ENCODE peak calls at places on chromosomes 7 and 10, in five cellular contexts. X is esophagus squamous epithelium, S is lower leg skin, U is heart left ventricle, L is ovary. K is an unnamed sample.

GRCh38 chr10:110420401-110421193 is 77.1 kb upstream of the DUSP5 start:
- DNase-seq in S (no peak), L (no peak), X (no peak), U (no peak), K (no peak)

GRCh38 chr10:12974123-12974844 is 27.2 kb downstream of the CCDC3 start:
- DNase-seq in X (no peak), L (no peak), U (no peak), S (no peak), K (no peak)

GRCh38 chr10:13613519-13613918 is 26.8 kb downstream of the PRPF18 start:
- DNase-seq in X (no peak), L (no peak), S (no peak), U (no peak), K (no peak)

GRCh38 chr7:16916111-16916639 is 34.4 kb upstream of the AGR3 start:
- DNase-seq in X (no peak), S (no peak), L (no peak), U (no peak), K (no peak)

GRCh38 chr7:2112261-2113203 is 120.2 kb downstream of the MAD1L1 start:
- DNase-seq in S (no peak), U (no peak), L (no peak), X (no peak), K (no peak)

GRCh38 chr7:32928785-32929184 is 28.5 kb upstream of the FKBP9 start:
- DNase-seq in S (no peak), L (no peak), X (no peak), U (no peak), K (no peak)

GRCh38 chr7:67423058-67423457 is 426.4 kb downstream of the TYW1 start:
- DNase-seq in X (no peak), U (no peak), L (no peak), S (no peak), K (no peak)

GRCh38 chr7:70582921-70583895 is 548.7 kb upstream of the GALNT17 start:
- DNase-seq in U (no peak), X (no peak), S (no peak), L (no peak), K (no peak)

GRCh38 chr7:47361746-47362215 is 220.1 kb downstream of the TNS3 start:
- DNase-seq in X (no peak), S (peak), U (peak), L (no peak), K (no peak)

GRCh38 chr7:154574235-154574634 is 428.7 kb downstream of the PAXIP1 start:
- DNase-seq in L (no peak), S (no peak), X (no peak), U (no peak), K (no peak)

GRCh38 chr7:94368371-94368791 is 26.3 kb upstream of the COL1A2 start:
- DNase-seq in U (no peak), X (no peak), S (no peak), L (no peak), K (no peak)

GRCh38 chr10:103645141-103646054 is 151.9 kb downstream of the NEURL1 start:
- DNase-seq in X (no peak), L (peak), S (peak), U (peak), K (peak)

GRCh38 chr10:95394161-95394880 is 103.5 kb upstream of the PDLIM1 start:
- DNase-seq in X (no peak), L (no peak), U (no peak), S (no peak), K (peak)

GRCh38 chr10:77643795-77644468 is 6.3 kb upstream of the KCNMA1 start:
- DNase-seq in S (no peak), L (no peak), X (no peak), U (no peak), K (no peak)

GRCh38 chr7:77561354-77561753 is 24.3 kb downstream of the PTPN12 start:
- DNase-seq in X (no peak), U (no peak), S (no peak), L (no peak), K (no peak)

GRCh38 chr7:153430931-153431330 is 621.3 kb upstream of the DPP6 start:
- DNase-seq in U (no peak), S (no peak), L (no peak), X (no peak), K (no peak)

GRCh38 chr7:30027065-30027456 is 559 bp upstream of the FKBP14 start:
- DNase-seq in X (no peak), S (peak), L (no peak), U (no peak), K (no peak)

GRCh38 chr7:28383949-28384348 is 28.4 kb upstream of the CREB5 start:
- DNase-seq in L (no peak), X (no peak), U (no peak), S (no peak), K (no peak)

DNA sequence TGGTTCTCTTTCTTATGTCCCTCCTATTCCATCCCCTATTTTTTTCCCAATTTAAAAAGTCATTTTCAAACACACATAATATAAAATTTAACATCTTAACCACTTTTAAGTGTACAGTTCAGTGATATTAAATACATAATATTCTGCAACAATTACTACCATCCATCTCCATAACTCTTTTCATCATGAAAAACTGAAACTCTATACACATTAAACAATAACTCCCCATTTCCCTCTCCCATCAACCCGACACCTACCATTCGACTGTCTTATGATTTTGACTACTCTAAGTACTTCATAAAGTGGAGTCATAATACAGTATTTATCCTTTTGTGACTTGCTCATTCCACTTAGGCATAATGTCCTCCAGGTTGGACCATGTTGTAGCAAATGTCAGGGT is 2.6 kb downstream of the KIF11 start:
- DNase-seq in L (no peak), U (no peak), S (no peak), X (no peak), K (no peak)
- H3K4me3 ChIP-seq in L (no peak), U (no peak), S (no peak), X (no peak), K (no peak)

GRCh38 chr7:108603922-108604684 is 34.4 kb downstream of the DNAJB9 start:
- DNase-seq in S (no peak), U (no peak), X (no peak), L (no peak), K (no peak)
- TF ChIP-seq CTCF in S (no peak), U (no peak), X (no peak), L (no peak), K (no peak)

GRCh38 chr7:74092321-74092963 is 8.8 kb downstream of the LIMK1 start:
- DNase-seq in S (no peak), L (no peak), U (peak), X (no peak), K (no peak)

GRCh38 chr7:74097937-74098614 is 14.5 kb downstream of the LIMK1 start:
- DNase-seq in S (peak), X (no peak), U (no peak), L (no peak), K (peak)

GRCh38 chr7:74092964-74093339 is 9.3 kb downstream of the LIMK1 start:
- DNase-seq in X (no peak), U (peak), S (peak), L (peak), K (peak)

GRCh38 chr7:74093671-74094223 is 10.1 kb downstream of the LIMK1 start:
- DNase-seq in X (no peak), L (peak), U (no peak), S (no peak), K (no peak)

DNA sequence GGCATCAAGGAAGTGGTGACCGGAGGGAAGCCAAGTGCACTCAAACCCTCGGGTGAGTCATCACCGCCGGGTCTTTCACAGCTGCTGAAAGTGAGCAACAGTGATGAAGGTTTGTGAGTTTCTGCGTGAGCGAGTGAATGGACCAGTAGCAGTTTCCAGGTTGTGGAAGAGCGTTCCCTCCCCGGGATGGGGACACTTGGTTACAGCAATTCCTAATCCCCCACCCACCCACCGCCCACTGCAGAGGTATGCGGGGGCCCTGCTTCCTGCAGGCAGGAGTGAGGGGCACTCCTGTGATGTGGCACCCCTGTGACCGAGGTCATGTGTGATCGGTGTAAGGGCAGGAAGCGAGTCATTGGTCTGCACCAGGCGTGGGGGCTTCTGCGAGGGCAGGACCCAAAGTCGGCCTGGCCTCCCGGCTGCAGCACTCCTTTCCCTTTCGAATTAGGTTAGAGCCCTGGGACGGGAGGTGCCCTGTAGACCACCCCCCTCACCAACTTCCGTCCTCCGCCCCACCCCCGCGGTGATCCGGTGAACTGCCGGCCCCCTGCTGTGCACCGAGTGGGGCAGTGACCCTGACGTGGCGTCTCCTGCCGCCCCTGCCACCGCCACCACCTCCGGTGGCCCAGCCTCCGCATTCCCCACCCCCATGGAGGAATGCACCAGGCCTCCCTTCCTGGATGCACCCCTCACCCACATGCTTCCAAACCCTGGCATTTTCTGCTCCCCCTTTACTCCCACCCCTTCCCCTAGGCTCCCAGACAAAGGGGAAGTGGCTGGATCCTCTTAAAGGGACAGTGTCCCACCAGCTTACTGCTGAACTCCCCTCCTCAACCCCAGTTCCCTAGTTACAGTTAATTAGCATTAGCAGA is 10.9 kb downstream of the LIMK1 start:
- DNase-seq in X (peak), U (peak), S (peak), L (peak), K (peak)
- TF ChIP-seq POLR2A in X (no peak), U (no peak), S (no peak), L (no peak), K (peak)

DNA sequence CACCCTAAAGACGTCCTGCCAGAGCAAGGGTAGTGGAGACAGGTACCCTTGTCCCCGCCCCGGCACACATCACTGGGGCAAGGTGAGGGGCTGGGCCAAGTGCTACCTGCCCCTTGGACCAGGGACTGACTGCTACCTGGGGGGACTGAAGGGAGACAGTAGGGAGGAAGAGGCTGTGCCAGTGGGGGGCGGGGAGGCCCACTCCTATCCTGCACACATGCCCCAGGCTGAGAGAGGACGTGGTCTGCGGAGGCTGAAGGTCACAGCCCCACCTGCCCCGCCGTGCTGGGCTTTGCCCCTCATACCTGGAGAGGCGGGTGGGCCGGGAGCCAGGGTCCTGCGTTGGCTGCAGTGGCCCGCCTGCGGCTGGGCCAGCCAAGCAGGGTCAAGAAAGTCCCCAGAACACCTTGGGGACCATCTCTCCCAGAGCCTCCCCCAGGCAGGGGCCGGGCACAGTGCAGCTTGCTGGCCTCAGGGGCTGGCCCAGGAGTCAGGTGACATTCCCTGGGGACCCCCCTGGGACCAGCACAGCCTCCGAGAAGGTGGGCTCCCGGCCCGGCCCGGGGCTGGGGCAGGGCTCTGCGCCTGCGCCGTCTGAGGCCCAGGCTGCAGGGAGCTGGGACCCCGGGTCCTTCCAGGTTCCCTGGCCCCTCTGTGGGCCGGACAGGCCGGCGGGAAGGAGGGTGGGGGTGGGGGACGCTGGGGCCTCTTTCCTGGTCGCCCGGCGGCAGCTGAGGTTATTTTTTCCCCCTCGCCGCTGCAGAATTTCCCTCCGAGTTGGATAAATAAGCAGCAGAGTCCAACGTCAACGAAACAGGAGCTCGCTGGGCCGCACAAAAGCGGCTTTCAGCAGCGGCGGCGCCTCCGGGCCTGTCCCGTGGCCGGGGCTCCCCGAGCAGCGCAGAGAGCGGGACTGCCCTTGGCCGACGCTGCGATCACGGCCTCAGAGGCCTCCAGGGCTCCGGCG is 9.8 kb upstream of the FZD9 start:
- DNase-seq in S (no peak), X (no peak), U (no peak), L (no peak), K (no peak)
- H3K4me3 ChIP-seq in S (no peak), X (peak), U (peak), L (no peak), K (peak)

K was measured in gastrocnemius medialis.